ENCODE peak calls at places on chromosomes 5 and 9, in seven cellular contexts. One of them, this sample, is unnamed.

GRCh38 chr5:83726912-83727311 is 6.3 kb upstream of the HAPLN1 start:
- DNase-seq in AG09309: peak; percentile 14
- DNase-seq in BJ: no peak
- DNase-seq in osteoblast: no peak
- DNase-seq in GM12878: no peak
- DNase-seq in transverse colon: no peak
- DNase-seq in cardiac muscle cell: no peak
- DNase-seq in this sample: peak; percentile 32

GRCh38 chr5:111953351-111954127 is 196.5 kb upstream of the NREP start:
- DNase-seq in AG09309: no peak
- DNase-seq in BJ: peak; percentile 84
- DNase-seq in osteoblast: no peak
- DNase-seq in GM12878: no peak
- DNase-seq in transverse colon: no peak
- DNase-seq in cardiac muscle cell: no peak
- DNase-seq in this sample: peak; percentile 93

GRCh38 chr5:4480528-4481404 is 659.4 kb upstream of the ADAMTS16 start:
- DNase-seq in AG09309: no peak
- DNase-seq in BJ: no peak
- DNase-seq in osteoblast: no peak
- DNase-seq in GM12878: no peak
- DNase-seq in transverse colon: no peak
- DNase-seq in cardiac muscle cell: peak; percentile 13
- DNase-seq in this sample: no peak

GRCh38 chr5:169551146-169551545 is 32.4 kb upstream of the SPDL1 start:
- DNase-seq in AG09309: no peak
- DNase-seq in BJ: no peak
- DNase-seq in osteoblast: no peak
- DNase-seq in GM12878: no peak
- DNase-seq in transverse colon: no peak
- DNase-seq in cardiac muscle cell: no peak
- DNase-seq in this sample: no peak

GRCh38 chr5:149550267-149550582 is 1.0 kb downstream of the CSNK1A1 start:
- DNase-seq in AG09309: peak; percentile 50
- DNase-seq in BJ: peak; percentile 19
- DNase-seq in osteoblast: peak; percentile 87
- DNase-seq in GM12878: no peak
- DNase-seq in transverse colon: no peak
- DNase-seq in cardiac muscle cell: no peak
- DNase-seq in this sample: peak; percentile 81

GRCh38 chr9:104286792-104287191 is 192.7 kb downstream of the SMC2 start:
- DNase-seq in AG09309: no peak
- DNase-seq in BJ: no peak
- DNase-seq in osteoblast: no peak
- DNase-seq in GM12878: no peak
- DNase-seq in transverse colon: peak; percentile 44
- DNase-seq in cardiac muscle cell: no peak
- DNase-seq in this sample: peak; percentile 52

GRCh38 chr5:2071562-2071961 is 188.8 kb upstream of the IRX4 start:
- DNase-seq in AG09309: no peak
- DNase-seq in BJ: no peak
- DNase-seq in osteoblast: no peak
- DNase-seq in GM12878: no peak
- DNase-seq in transverse colon: no peak
- DNase-seq in cardiac muscle cell: no peak
- DNase-seq in this sample: no peak

GRCh38 chr9:122642226-122642625 is 15.2 kb downstream of the OR1B1 start:
- DNase-seq in AG09309: no peak
- DNase-seq in BJ: no peak
- DNase-seq in osteoblast: no peak
- DNase-seq in GM12878: no peak
- DNase-seq in transverse colon: no peak
- DNase-seq in cardiac muscle cell: no peak
- DNase-seq in this sample: no peak

GRCh38 chr9:79809931-79810330 is 238.2 kb downstream of the TLE4 start:
- DNase-seq in AG09309: peak; percentile 84
- DNase-seq in BJ: peak; percentile 85
- DNase-seq in osteoblast: peak; percentile 48
- DNase-seq in GM12878: no peak
- DNase-seq in transverse colon: no peak
- DNase-seq in cardiac muscle cell: no peak
- DNase-seq in this sample: peak; percentile 90

GRCh38 chr5:148374693-148375360 is 8.9 kb upstream of the FBXO38 start:
- DNase-seq in AG09309: peak; percentile 63
- DNase-seq in BJ: no peak
- DNase-seq in osteoblast: peak; percentile 53
- DNase-seq in GM12878: no peak
- DNase-seq in transverse colon: peak; percentile 29
- DNase-seq in cardiac muscle cell: peak; percentile 68
- DNase-seq in this sample: peak; percentile 69

GRCh38 chr5:36398137-36398536 is 96.4 kb upstream of the RANBP3L start:
- DNase-seq in AG09309: no peak
- DNase-seq in BJ: no peak
- DNase-seq in osteoblast: peak; percentile 13
- DNase-seq in GM12878: no peak
- DNase-seq in transverse colon: no peak
- DNase-seq in cardiac muscle cell: peak; percentile 40
- DNase-seq in this sample: peak; percentile 79

GRCh38 chr5:18314192-18314778 is 680.0 kb downstream of the TAF11L14 start:
- DNase-seq in AG09309: no peak
- DNase-seq in BJ: no peak
- DNase-seq in osteoblast: peak; percentile 68
- DNase-seq in GM12878: no peak
- DNase-seq in transverse colon: no peak
- DNase-seq in cardiac muscle cell: peak; percentile 36
- DNase-seq in this sample: peak; percentile 47

GRCh38 chr9:37413311-37413710 is 9.2 kb upstream of the GRHPR start:
- DNase-seq in AG09309: no peak
- DNase-seq in BJ: no peak
- DNase-seq in osteoblast: no peak
- DNase-seq in GM12878: no peak
- DNase-seq in transverse colon: no peak
- DNase-seq in cardiac muscle cell: no peak
- DNase-seq in this sample: no peak

GRCh38 chr5:159186319-159186718 is 23.0 kb downstream of the RNF145 start:
- DNase-seq in AG09309: no peak
- DNase-seq in BJ: no peak
- DNase-seq in osteoblast: no peak
- DNase-seq in GM12878: no peak
- DNase-seq in transverse colon: no peak
- DNase-seq in cardiac muscle cell: no peak
- DNase-seq in this sample: no peak

GRCh38 chr9:12766357-12766756 is 8.5 kb upstream of the LURAP1L start:
- DNase-seq in AG09309: no peak
- DNase-seq in BJ: no peak
- DNase-seq in osteoblast: no peak
- DNase-seq in GM12878: no peak
- DNase-seq in transverse colon: no peak
- DNase-seq in cardiac muscle cell: no peak
- DNase-seq in this sample: no peak

GRCh38 chr9:34644766-34645314 is 1.6 kb upstream of the GALT start:
- DNase-seq in AG09309: no peak
- DNase-seq in BJ: no peak
- DNase-seq in osteoblast: no peak
- DNase-seq in GM12878: no peak
- DNase-seq in transverse colon: no peak
- DNase-seq in cardiac muscle cell: no peak
- DNase-seq in this sample: no peak

GRCh38 chr5:118293378-118293777 is 695.0 kb downstream of the DTWD2 start:
- DNase-seq in AG09309: no peak
- DNase-seq in BJ: no peak
- DNase-seq in osteoblast: no peak
- DNase-seq in GM12878: no peak
- DNase-seq in transverse colon: no peak
- DNase-seq in cardiac muscle cell: peak; percentile 55
- DNase-seq in this sample: no peak

GRCh38 chr5:118290204-118290603 is 698.1 kb downstream of the DTWD2 start:
- DNase-seq in AG09309: no peak
- DNase-seq in BJ: no peak
- DNase-seq in osteoblast: no peak
- DNase-seq in GM12878: no peak
- DNase-seq in transverse colon: no peak
- DNase-seq in cardiac muscle cell: no peak
- DNase-seq in this sample: no peak

DNA sequence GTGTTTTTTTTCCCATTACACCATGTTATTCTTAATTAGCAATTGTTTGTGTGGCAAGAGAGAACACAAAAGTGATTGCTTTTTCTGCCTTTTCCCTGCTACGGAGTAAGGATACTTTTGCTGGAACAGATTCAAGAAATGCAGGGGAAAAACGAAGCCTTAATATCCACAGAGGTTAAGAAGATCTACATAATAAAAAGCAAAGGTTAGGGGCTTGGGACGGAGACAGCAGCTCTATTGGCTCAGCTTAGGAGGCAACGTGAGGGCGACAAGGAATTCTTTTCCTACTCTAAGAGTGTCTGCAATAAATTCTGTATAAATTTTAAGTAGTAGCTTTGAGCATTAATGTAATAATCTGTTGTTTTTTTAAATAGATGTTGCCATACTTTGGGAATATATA is 693.3 kb downstream of the DTWD2 start:
- DNase-seq in AG09309: no peak
- DNase-seq in BJ: no peak
- DNase-seq in osteoblast: no peak
- DNase-seq in GM12878: no peak
- DNase-seq in transverse colon: no peak
- DNase-seq in cardiac muscle cell: no peak
- DNase-seq in this sample: no peak
- TF ChIP-seq CTCF in AG09309: no peak
- TF ChIP-seq CTCF in BJ: no peak
- TF ChIP-seq CTCF in osteoblast: no peak
- TF ChIP-seq CTCF in GM12878: no peak
- TF ChIP-seq CTCF in transverse colon: no peak
- TF ChIP-seq CTCF in cardiac muscle cell: no peak
- TF ChIP-seq CTCF in this sample: no peak

GRCh38 chr9:33524431-33524947 is 438 bp downstream of the ANKRD18B start:
- DNase-seq in AG09309: no peak
- DNase-seq in BJ: no peak
- DNase-seq in osteoblast: no peak
- DNase-seq in GM12878: no peak
- DNase-seq in transverse colon: no peak
- DNase-seq in cardiac muscle cell: peak; percentile 8
- DNase-seq in this sample: no peak
- H3K4me3 ChIP-seq in AG09309: peak overlapping the region; percentile 39
- H3K4me3 ChIP-seq in BJ: peak overlapping the region; percentile 64
- H3K4me3 ChIP-seq in osteoblast: peak overlapping the region; percentile 66
- H3K4me3 ChIP-seq in GM12878: no peak overlapping the region
- H3K4me3 ChIP-seq in transverse colon: peak overlapping the region; percentile 34
- H3K4me3 ChIP-seq in cardiac muscle cell: peak overlapping the region; percentile 32
- H3K4me3 ChIP-seq in this sample: peak overlapping the region; percentile 69

DNA sequence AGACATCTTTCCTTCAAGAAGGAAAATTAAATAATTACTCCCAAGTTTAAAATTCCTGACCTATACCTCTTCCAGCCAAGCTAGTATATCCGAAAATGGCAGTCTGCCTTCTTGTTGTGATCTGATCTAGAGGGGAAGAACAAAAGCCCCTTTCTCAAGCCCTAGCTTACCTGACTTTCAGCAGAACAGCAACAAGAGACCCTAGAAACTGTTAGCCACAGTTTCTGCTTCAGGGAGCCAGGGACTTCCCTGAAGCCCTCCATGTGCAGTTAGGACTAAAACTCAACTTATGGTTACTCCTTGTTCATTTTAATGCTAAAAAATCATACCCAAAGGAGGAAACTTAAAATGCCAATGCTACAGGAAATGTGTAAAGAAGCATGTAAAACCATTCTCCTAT is 366.7 kb upstream of the CTNND2 start:
- DNase-seq in AG09309: no peak
- DNase-seq in BJ: no peak
- DNase-seq in osteoblast: no peak
- DNase-seq in GM12878: no peak
- DNase-seq in transverse colon: no peak
- DNase-seq in cardiac muscle cell: no peak
- DNase-seq in this sample: no peak
- TF ChIP-seq CTCF in AG09309: no peak
- TF ChIP-seq CTCF in BJ: no peak
- TF ChIP-seq CTCF in osteoblast: no peak
- TF ChIP-seq CTCF in GM12878: no peak
- TF ChIP-seq CTCF in transverse colon: no peak
- TF ChIP-seq CTCF in cardiac muscle cell: no peak
- TF ChIP-seq CTCF in this sample: no peak

GRCh38 chr5:93221-93980 is 1.4 kb downstream of the PLEKHG4B start:
- DNase-seq in AG09309: no peak
- DNase-seq in BJ: no peak
- DNase-seq in osteoblast: peak; percentile 76
- DNase-seq in GM12878: no peak
- DNase-seq in transverse colon: no peak
- DNase-seq in cardiac muscle cell: no peak
- DNase-seq in this sample: no peak
- H3K4me3 ChIP-seq in AG09309: no peak overlapping the region
- H3K4me3 ChIP-seq in BJ: no peak overlapping the region
- H3K4me3 ChIP-seq in osteoblast: no peak overlapping the region
- H3K4me3 ChIP-seq in GM12878: no peak overlapping the region
- H3K4me3 ChIP-seq in transverse colon: no peak overlapping the region
- H3K4me3 ChIP-seq in cardiac muscle cell: peak overlapping the region; percentile 42
- H3K4me3 ChIP-seq in this sample: no peak overlapping the region

GRCh38 chr5:168314735-168315411 is 23.4 kb downstream of the WWC1 start:
- DNase-seq in AG09309: peak; percentile 77
- DNase-seq in BJ: peak; percentile 85
- DNase-seq in osteoblast: peak; percentile 86
- DNase-seq in GM12878: no peak
- DNase-seq in transverse colon: peak; percentile 88
- DNase-seq in cardiac muscle cell: no peak
- DNase-seq in this sample: peak; percentile 93
- TF ChIP-seq CTCF in AG09309: no peak
- TF ChIP-seq CTCF in BJ: no peak
- TF ChIP-seq CTCF in osteoblast: no peak
- TF ChIP-seq CTCF in GM12878: no peak
- TF ChIP-seq CTCF in transverse colon: peak; percentile 46
- TF ChIP-seq CTCF in cardiac muscle cell: no peak
- TF ChIP-seq CTCF in this sample: peak; percentile 22

GRCh38 chr5:73815631-73816030 is 189.6 kb downstream of the ARHGEF28 start:
- DNase-seq in AG09309: no peak
- DNase-seq in BJ: no peak
- DNase-seq in osteoblast: no peak
- DNase-seq in GM12878: no peak
- DNase-seq in transverse colon: no peak
- DNase-seq in cardiac muscle cell: no peak
- DNase-seq in this sample: peak; percentile 62
- H3K4me3 ChIP-seq in AG09309: no peak overlapping the region
- H3K4me3 ChIP-seq in BJ: no peak overlapping the region
- H3K4me3 ChIP-seq in osteoblast: peak overlapping the region; percentile 9
- H3K4me3 ChIP-seq in GM12878: no peak overlapping the region
- H3K4me3 ChIP-seq in transverse colon: no peak overlapping the region
- H3K4me3 ChIP-seq in cardiac muscle cell: no peak overlapping the region
- H3K4me3 ChIP-seq in this sample: no peak overlapping the region

GRCh38 chr5:96729156-96729555 is 67.0 kb downstream of the CAST start:
- DNase-seq in AG09309: no peak
- DNase-seq in BJ: no peak
- DNase-seq in osteoblast: peak; percentile 81
- DNase-seq in GM12878: no peak
- DNase-seq in transverse colon: no peak
- DNase-seq in cardiac muscle cell: no peak
- DNase-seq in this sample: no peak
- TF ChIP-seq CTCF in AG09309: peak; percentile 38
- TF ChIP-seq CTCF in BJ: peak; percentile 28
- TF ChIP-seq CTCF in osteoblast: peak; percentile 48
- TF ChIP-seq CTCF in GM12878: peak; percentile 36
- TF ChIP-seq CTCF in transverse colon: no peak
- TF ChIP-seq CTCF in cardiac muscle cell: peak; percentile 34
- TF ChIP-seq CTCF in this sample: peak; percentile 37

GRCh38 chr5:134574521-134574920 is 49.1 kb downstream of the JADE2 start:
- DNase-seq in AG09309: no peak
- DNase-seq in BJ: no peak
- DNase-seq in osteoblast: peak; percentile 82
- DNase-seq in GM12878: no peak
- DNase-seq in transverse colon: no peak
- DNase-seq in cardiac muscle cell: no peak
- DNase-seq in this sample: no peak
- H3K4me3 ChIP-seq in AG09309: no peak overlapping the region
- H3K4me3 ChIP-seq in BJ: no peak overlapping the region
- H3K4me3 ChIP-seq in osteoblast: no peak overlapping the region
- H3K4me3 ChIP-seq in GM12878: no peak overlapping the region
- H3K4me3 ChIP-seq in transverse colon: no peak overlapping the region
- H3K4me3 ChIP-seq in cardiac muscle cell: no peak overlapping the region
- H3K4me3 ChIP-seq in this sample: no peak overlapping the region

This sample was measured in fibroblast of the aortic adventitia.